ENCODE peak calls at places on chromosomes 12 and 14, in seven cellular contexts. S is H1, K is HepG2, I is K562, X is HCT116, U is SK-N-SH, H is GM12878. V is an unnamed sample.

GRCh38 chr12:47797432-47797831 is 22.3 kb downstream of the HDAC7 start:
- DNase-seq in S (peak; percentile 71), K (no peak), I (no peak), X (no peak), U (peak; percentile 76), H (no peak), V (peak; percentile 88)

GRCh38 chr12:46699986-46700385 is 125.8 kb downstream of the SLC38A4 start:
- DNase-seq in S (no peak), K (no peak), I (no peak), X (no peak), U (no peak), H (no peak), V (no peak)

GRCh38 chr14:90644882-90645281 is 171.3 kb downstream of the TTC7B start:
- DNase-seq in S (no peak), K (peak; percentile 39), I (no peak), X (no peak), U (no peak), H (no peak), V (no peak)

GRCh38 chr14:76990084-76990483 is 38.4 kb downstream of the IRF2BPL start:
- DNase-seq in S (no peak), K (no peak), I (no peak), X (no peak), U (no peak), H (no peak), V (no peak)

GRCh38 chr14:101219896-101220703 is 316.6 kb upstream of the RTL1 start:
- DNase-seq in S (peak; percentile 26), K (no peak), I (no peak), X (no peak), U (no peak), H (no peak), V (no peak)

GRCh38 chr12:19179986-19180385 is 50.5 kb downstream of the PLEKHA5 start:
- DNase-seq in S (no peak), K (no peak), I (no peak), X (no peak), U (no peak), H (no peak), V (no peak)

GRCh38 chr14:31154956-31155355 is 52.6 kb downstream of the HECTD1 start:
- DNase-seq in S (no peak), K (no peak), I (no peak), X (peak; percentile 34), U (no peak), H (no peak), V (no peak)

GRCh38 chr12:14892726-14893442 is 7.2 kb upstream of the MGP start:
- DNase-seq in S (no peak), K (peak; percentile 5), I (peak; percentile 21), X (no peak), U (no peak), H (no peak), V (peak; percentile 65)

GRCh38 chr14:58430156-58430555 is 2.6 kb downstream of the KIAA0586 start:
- DNase-seq in S (no peak), K (no peak), I (peak; percentile 30), X (no peak), U (no peak), H (no peak), V (no peak)

GRCh38 chr12:108305520-108305919 is 33.6 kb downstream of the CMKLR1 start:
- DNase-seq in S (no peak), K (no peak), I (peak; percentile 43), X (no peak), U (peak; percentile 70), H (no peak), V (no peak)

GRCh38 chr14:91170504-91171121 is 56.7 kb downstream of the DGLUCY start:
- DNase-seq in S (no peak), K (no peak), I (no peak), X (no peak), U (peak; percentile 51), H (no peak), V (no peak)

GRCh38 chr14:103393687-103394626 is 8.7 kb downstream of the MARK3 start:
- DNase-seq in S (no peak), K (no peak), I (peak; percentile 88), X (no peak), U (peak; percentile 50), H (no peak), V (peak; percentile 48)

GRCh38 chr14:45089813-45090212 is 5.9 kb downstream of the PRPF39 start:
- DNase-seq in S (no peak), K (no peak), I (no peak), X (no peak), U (no peak), H (no peak), V (no peak)

GRCh38 chr14:103545219-103545914 is 16.4 kb downstream of the TRMT61A start:
- DNase-seq in S (no peak), K (no peak), I (no peak), X (no peak), U (peak; percentile 14), H (no peak), V (no peak)

GRCh38 chr14:49621114-49621881 is 699 bp downstream of the MGAT2 start:
- DNase-seq in S (no peak), K (no peak), I (peak; percentile 69), X (no peak), U (peak; percentile 76), H (no peak), V (no peak)

GRCh38 chr12:69388371-69388770 is 28.8 kb downstream of the YEATS4 start:
- DNase-seq in S (no peak), K (peak; percentile 43), I (peak; percentile 15), X (peak; percentile 34), U (peak; percentile 30), H (no peak), V (no peak)

GRCh38 chr12:101076940-101077351 is 133.1 kb downstream of the SLC5A8 start:
- DNase-seq in S (no peak), K (no peak), I (no peak), X (no peak), U (no peak), H (no peak), V (no peak)

GRCh38 chr12:122024132-122024785 is 2.6 kb downstream of the BCL7A start:
- DNase-seq in S (no peak), K (peak; percentile 20), I (peak; percentile 58), X (no peak), U (no peak), H (no peak), V (no peak)

GRCh38 chr14:69632154-69632553 is 20.8 kb downstream of the SUSD6 start:
- DNase-seq in S (no peak), K (no peak), I (no peak), X (no peak), U (no peak), H (no peak), V (no peak)

GRCh38 chr12:20268121-20268732 is 100.1 kb upstream of the PDE3A start:
- DNase-seq in S (no peak), K (no peak), I (no peak), X (no peak), U (no peak), H (no peak), V (no peak)

GRCh38 chr12:26240329-26240815 is 45.0 kb downstream of the SSPN start:
- DNase-seq in S (no peak), K (no peak), I (no peak), X (no peak), U (no peak), H (no peak), V (no peak)

GRCh38 chr12:26239127-26239500 is 43.7 kb downstream of the SSPN start:
- DNase-seq in S (no peak), K (no peak), I (no peak), X (no peak), U (no peak), H (no peak), V (no peak)

GRCh38 chr12:26238341-26239126 is 43.2 kb downstream of the SSPN start:
- DNase-seq in S (no peak), K (no peak), I (no peak), X (no peak), U (no peak), H (no peak), V (no peak)

GRCh38 chr12:26241095-26241494 is 45.7 kb downstream of the SSPN start:
- DNase-seq in S (no peak), K (no peak), I (no peak), X (no peak), U (no peak), H (no peak), V (no peak)

GRCh38 chr12:26239508-26240328 is 44.3 kb downstream of the SSPN start:
- DNase-seq in S (no peak), K (peak; percentile 90), I (no peak), X (peak; percentile 21), U (no peak), H (no peak), V (no peak)
- TF ChIP-seq JUND in S (no peak), K (no peak), I (no peak), X (no peak), U (no peak), H (no peak), V (no peak)

DNA sequence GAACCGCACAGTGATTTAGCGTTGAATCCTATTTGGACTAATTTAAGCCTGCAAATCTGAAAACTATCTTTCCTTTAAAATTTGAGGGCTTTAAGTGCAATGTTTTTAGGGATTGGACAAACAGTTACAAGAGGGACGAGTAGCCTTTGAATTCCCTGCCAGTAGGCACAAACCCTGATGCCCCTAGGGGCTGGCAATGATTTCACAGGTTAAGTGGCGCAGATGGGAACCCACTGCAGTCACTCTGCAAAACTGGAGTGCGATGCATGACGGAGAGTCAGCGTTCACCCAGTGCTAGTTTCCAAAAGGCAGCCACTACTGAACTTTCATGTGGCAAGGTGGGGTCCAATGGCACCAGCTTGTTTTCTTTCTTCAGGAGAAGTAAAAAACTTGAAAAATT is 99.4 kb upstream of the FRMD6 start:
- DNase-seq in S (no peak), K (no peak), I (no peak), X (no peak), U (peak; percentile 58), H (no peak), V (no peak)
- TF ChIP-seq JUND in S (no peak), K (no peak), I (no peak), X (no peak), U (no peak), H (no peak), V (no peak)

GRCh38 chr12:131327521-131328488 is 374.1 kb downstream of the ADGRD1 start:
- DNase-seq in S (peak; percentile 45), K (no peak), I (no peak), X (no peak), U (peak; percentile 45), H (no peak), V (no peak)

GRCh38 chr12:131321988-131322387 is 368.3 kb downstream of the ADGRD1 start:
- DNase-seq in S (no peak), K (no peak), I (no peak), X (no peak), U (no peak), H (no peak), V (peak; percentile 15)

GRCh38 chr12:131318045-131318685 is 364.5 kb downstream of the ADGRD1 start:
- DNase-seq in S (no peak), K (no peak), I (no peak), X (no peak), U (no peak), H (no peak), V (no peak)

DNA sequence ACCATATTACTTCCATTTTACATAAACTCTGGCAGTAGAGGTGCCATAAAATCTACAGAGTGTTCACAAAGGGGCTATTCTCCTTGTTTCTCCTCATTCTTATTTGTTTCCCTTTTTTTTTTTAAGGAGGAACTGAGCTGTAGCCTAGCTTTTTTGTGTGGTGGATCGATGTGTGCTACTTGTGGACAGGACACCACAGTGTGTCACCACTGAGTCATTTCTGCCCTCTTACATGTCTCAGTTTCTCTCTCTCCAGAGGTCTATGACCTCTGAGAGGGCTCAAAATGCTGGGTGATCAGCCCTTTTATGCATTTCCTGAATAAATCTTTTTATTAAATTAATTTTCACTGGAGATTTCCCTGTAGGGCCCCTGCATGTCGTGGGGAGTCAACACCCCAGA is 370.2 kb downstream of the ADGRD1 start:
- DNase-seq in S (no peak), K (no peak), I (no peak), X (no peak), U (no peak), H (no peak), V (no peak)
- TF ChIP-seq JUND in S (no peak), K (no peak), I (no peak), X (no peak), U (no peak), H (no peak), V (no peak)

GRCh38 chr12:92338671-92339070 is 193.0 kb upstream of the BTG1 start:
- DNase-seq in S (no peak), K (no peak), I (no peak), X (no peak), U (no peak), H (no peak), V (no peak)
- TF ChIP-seq JUND in S (no peak), K (no peak), I (no peak), X (no peak), U (no peak), H (no peak), V (no peak)